ENCODE peak calls at places on chromosomes 13 and 19, in six cellular contexts. C is fibroblast of pulmonary artery; S is adipocyte; F is stimulated activated CD4-positive, alpha-beta T cell treated with anti-CD3 and anti-CD28 coated beads, TNF-alpha, amount 100 ng/mL, for 1 hour; V is skeletal muscle cell; K is stimulated activated CD8-positive, alpha-beta memory T cell treated with anti-CD3 and anti-CD28 coated beads, Interleukin-12 subunit alpha, Interleukin-12 subunit beta, amount 100 ng/mL, for 4 hours. A is an unnamed sample.

GRCh38 chr19:3984584-3984907 is 717 bp downstream of the EEF2 start:
- DNase-seq in C (no peak), S (no peak), F (no peak), V (no peak), K (no peak), A (no peak)

GRCh38 chr19:43739836-43740235 is 14.9 kb downstream of the SMG9 start:
- DNase-seq in C (no peak), S (no peak), F (no peak), V (no peak), K (no peak), A (no peak)

GRCh38 chr19:55838251-55838650 is 1.9 kb downstream of the NLRP4 start:
- DNase-seq in C (no peak), S (no peak), F (no peak), V (no peak), K (no peak), A (no peak)

GRCh38 chr13:99218545-99218944 is 17.9 kb downstream of the UBAC2 start:
- DNase-seq in C (no peak), S (no peak), F (no peak), V (no peak), K (no peak), A (no peak)

GRCh38 chr19:38149597-38149996 is 74.4 kb downstream of the DPF1 start:
- DNase-seq in C (no peak), S (no peak), F (no peak), V (no peak), K (no peak), A (no peak)

GRCh38 chr19:17888260-17888659 is 16.5 kb downstream of the SLC5A5 start:
- DNase-seq in C (no peak), S (no peak), F (no peak), V (no peak), K (no peak), A (no peak)

GRCh38 chr13:111916201-111916600 is 150.7 kb upstream of the SOX1 start:
- DNase-seq in C (no peak), S (no peak), F (no peak), V (no peak), K (no peak), A (peak; percentile 33)

GRCh38 chr13:110902370-110902769 is 12.5 kb downstream of the ANKRD10 start:
- DNase-seq in C (no peak), S (no peak), F (no peak), V (no peak), K (no peak), A (no peak)

GRCh38 chr13:61873717-61874116 is 458.1 kb upstream of the PCDH20 start:
- DNase-seq in C (no peak), S (no peak), F (no peak), V (no peak), K (no peak), A (no peak)

GRCh38 chr19:1938071-1938470 is 2.9 kb upstream of the CSNK1G2 start:
- DNase-seq in C (no peak), S (no peak), F (no peak), V (no peak), K (no peak), A (no peak)

GRCh38 chr19:18385675-18386542 is at the start of gene GDF15:
- DNase-seq in C (peak; percentile 94), S (peak; percentile 43), F (peak; percentile 17), V (peak; percentile 81), K (no peak), A (peak; percentile 86)

GRCh38 chr19:15291089-15291488 is 41.2 kb downstream of the BRD4 start:
- DNase-seq in C (no peak), S (no peak), F (no peak), V (no peak), K (no peak), A (no peak)

GRCh38 chr19:30898353-30899103 is 450.7 kb downstream of the TSHZ3 start:
- DNase-seq in C (no peak), S (no peak), F (no peak), V (no peak), K (no peak), A (no peak)

GRCh38 chr13:103694033-103694432 is 627.8 kb upstream of the SLC10A2 start:
- DNase-seq in C (no peak), S (no peak), F (no peak), V (no peak), K (no peak), A (no peak)

GRCh38 chr13:76792680-76793334 is 93.4 kb downstream of the KCTD12 start:
- DNase-seq in C (peak; percentile 80), S (peak; percentile 63), F (no peak), V (peak; percentile 55), K (no peak), A (peak; percentile 71)

GRCh38 chr19:40228371-40228770 is 1.9 kb upstream of the CCNP start:
- DNase-seq in C (no peak), S (no peak), F (no peak), V (no peak), K (no peak), A (no peak)

GRCh38 chr13:40562975-40563349 is 103.5 kb downstream of the FOXO1 start:
- DNase-seq in C (no peak), S (no peak), F (no peak), V (no peak), K (no peak), A (no peak)

GRCh38 chr19:4059931-4060620 is 6.6 kb downstream of the ZBTB7A start:
- DNase-seq in C (peak; percentile 54), S (no peak), F (no peak), V (no peak), K (peak; percentile 71), A (peak; percentile 90)

GRCh38 chr13:50124536-50125305 is 109.5 kb downstream of the KCNRG start:
- DNase-seq in C (peak; percentile 57), S (peak; percentile 98), F (no peak), V (no peak), K (peak; percentile 93), A (peak; percentile 100)

GRCh38 chr19:33496016-33496415 is 25.6 kb downstream of the PEPD start:
- DNase-seq in C (peak; percentile 16), S (no peak), F (no peak), V (no peak), K (no peak), A (peak; percentile 40)

GRCh38 chr19:8366121-8366581 is 2.2 kb downstream of the ANGPTL4 start:
- DNase-seq in C (no peak), S (no peak), F (no peak), V (no peak), K (no peak), A (no peak)

A was measured in sigmoid colon.